ENCODE peak calls at places on chromosomes 6 and 20, in nine cellular contexts. One of them, this sample, is unnamed.

GRCh38 chr20:44079968-44080560 is 106.9 kb downstream of the JPH2 start:
- DNase-seq in GM13977: no peak
- DNase-seq in AG09309: no peak
- DNase-seq in mesothelial cell of epicardium: no peak
- DNase-seq in NCI-H1436: no peak
- DNase-seq in D341Med: no peak
- DNase-seq in stimulated activated naive CD4-positive, alpha-beta T cell: no peak
- DNase-seq in GM20000: no peak
- DNase-seq in activated CD4-positive, alpha-beta T cell treated with anti-CD3 and anti-CD28 coated beads, Interleukin-2, amount 50 U/mL, for 1 hour: no peak
- DNase-seq in this sample: no peak

GRCh38 chr6:106490453-106490852 is 129.9 kb downstream of the CRYBG1 start:
- DNase-seq in stimulated activated naive CD4-positive, alpha-beta T cell: no peak
- DNase-seq in D341Med: no peak
- DNase-seq in GM20000: no peak
- DNase-seq in activated CD4-positive, alpha-beta T cell treated with anti-CD3 and anti-CD28 coated beads, Interleukin-2, amount 50 U/mL, for 1 hour: no peak
- DNase-seq in mesothelial cell of epicardium: no peak
- DNase-seq in NCI-H1436: no peak
- DNase-seq in AG09309: no peak
- DNase-seq in GM13977: no peak
- DNase-seq in this sample: no peak

GRCh38 chr6:1190361-1190760 is 121.5 kb upstream of the FOXQ1 start:
- DNase-seq in D341Med: no peak
- DNase-seq in GM20000: no peak
- DNase-seq in mesothelial cell of epicardium: no peak
- DNase-seq in NCI-H1436: no peak
- DNase-seq in AG09309: peak
- DNase-seq in stimulated activated naive CD4-positive, alpha-beta T cell: no peak
- DNase-seq in GM13977: no peak
- DNase-seq in activated CD4-positive, alpha-beta T cell treated with anti-CD3 and anti-CD28 coated beads, Interleukin-2, amount 50 U/mL, for 1 hour: no peak
- DNase-seq in this sample: no peak

GRCh38 chr20:645318-646106 is 7.5 kb downstream of the SRXN1 start:
- DNase-seq in stimulated activated naive CD4-positive, alpha-beta T cell: peak
- DNase-seq in NCI-H1436: peak
- DNase-seq in GM20000: peak
- DNase-seq in GM13977: peak
- DNase-seq in D341Med: peak
- DNase-seq in mesothelial cell of epicardium: peak
- DNase-seq in activated CD4-positive, alpha-beta T cell treated with anti-CD3 and anti-CD28 coated beads, Interleukin-2, amount 50 U/mL, for 1 hour: peak
- DNase-seq in AG09309: no peak
- DNase-seq in this sample: peak

GRCh38 chr6:167827062-167827587 is 414 bp downstream of the AFDN start:
- DNase-seq in D341Med: no peak
- DNase-seq in NCI-H1436: peak
- DNase-seq in GM20000: peak
- DNase-seq in GM13977: peak
- DNase-seq in activated CD4-positive, alpha-beta T cell treated with anti-CD3 and anti-CD28 coated beads, Interleukin-2, amount 50 U/mL, for 1 hour: no peak
- DNase-seq in mesothelial cell of epicardium: no peak
- DNase-seq in AG09309: no peak
- DNase-seq in stimulated activated naive CD4-positive, alpha-beta T cell: no peak
- DNase-seq in this sample: no peak

GRCh38 chr6:5942591-5942990 is 64.1 kb downstream of the NRN1 start:
- DNase-seq in AG09309: no peak
- DNase-seq in mesothelial cell of epicardium: no peak
- DNase-seq in D341Med: no peak
- DNase-seq in activated CD4-positive, alpha-beta T cell treated with anti-CD3 and anti-CD28 coated beads, Interleukin-2, amount 50 U/mL, for 1 hour: no peak
- DNase-seq in GM20000: no peak
- DNase-seq in NCI-H1436: no peak
- DNase-seq in GM13977: no peak
- DNase-seq in stimulated activated naive CD4-positive, alpha-beta T cell: no peak
- DNase-seq in this sample: no peak

GRCh38 chr6:14857501-14857900 is 388.4 kb upstream of the JARID2 start:
- DNase-seq in activated CD4-positive, alpha-beta T cell treated with anti-CD3 and anti-CD28 coated beads, Interleukin-2, amount 50 U/mL, for 1 hour: peak
- DNase-seq in stimulated activated naive CD4-positive, alpha-beta T cell: peak
- DNase-seq in D341Med: no peak
- DNase-seq in mesothelial cell of epicardium: no peak
- DNase-seq in NCI-H1436: no peak
- DNase-seq in GM20000: peak
- DNase-seq in AG09309: no peak
- DNase-seq in GM13977: peak
- DNase-seq in this sample: no peak

GRCh38 chr6:11815231-11815630 is 36.6 kb upstream of the ADTRP start:
- DNase-seq in mesothelial cell of epicardium: no peak
- DNase-seq in D341Med: no peak
- DNase-seq in activated CD4-positive, alpha-beta T cell treated with anti-CD3 and anti-CD28 coated beads, Interleukin-2, amount 50 U/mL, for 1 hour: no peak
- DNase-seq in GM13977: no peak
- DNase-seq in GM20000: no peak
- DNase-seq in stimulated activated naive CD4-positive, alpha-beta T cell: no peak
- DNase-seq in NCI-H1436: no peak
- DNase-seq in AG09309: no peak
- DNase-seq in this sample: no peak

GRCh38 chr6:32146687-32147086 is 5.1 kb downstream of the PRRT1 start:
- DNase-seq in AG09309: no peak
- DNase-seq in activated CD4-positive, alpha-beta T cell treated with anti-CD3 and anti-CD28 coated beads, Interleukin-2, amount 50 U/mL, for 1 hour: no peak
- DNase-seq in mesothelial cell of epicardium: no peak
- DNase-seq in GM20000: no peak
- DNase-seq in D341Med: no peak
- DNase-seq in stimulated activated naive CD4-positive, alpha-beta T cell: no peak
- DNase-seq in NCI-H1436: no peak
- DNase-seq in GM13977: no peak
- DNase-seq in this sample: no peak

GRCh38 chr6:135630789-135631376 is 133.3 kb upstream of the AHI1 start:
- DNase-seq in stimulated activated naive CD4-positive, alpha-beta T cell: no peak
- DNase-seq in AG09309: no peak
- DNase-seq in NCI-H1436: no peak
- DNase-seq in activated CD4-positive, alpha-beta T cell treated with anti-CD3 and anti-CD28 coated beads, Interleukin-2, amount 50 U/mL, for 1 hour: no peak
- DNase-seq in GM13977: no peak
- DNase-seq in D341Med: no peak
- DNase-seq in mesothelial cell of epicardium: no peak
- DNase-seq in GM20000: no peak
- DNase-seq in this sample: no peak

GRCh38 chr6:13457577-13457976 is 29.8 kb downstream of the GFOD1 start:
- DNase-seq in stimulated activated naive CD4-positive, alpha-beta T cell: no peak
- DNase-seq in NCI-H1436: no peak
- DNase-seq in activated CD4-positive, alpha-beta T cell treated with anti-CD3 and anti-CD28 coated beads, Interleukin-2, amount 50 U/mL, for 1 hour: no peak
- DNase-seq in mesothelial cell of epicardium: no peak
- DNase-seq in AG09309: no peak
- DNase-seq in GM13977: no peak
- DNase-seq in D341Med: no peak
- DNase-seq in GM20000: no peak
- DNase-seq in this sample: no peak

GRCh38 chr20:47349365-47350180 is 6.9 kb downstream of the ZMYND8 start:
- DNase-seq in GM20000: no peak
- DNase-seq in GM13977: no peak
- DNase-seq in AG09309: no peak
- DNase-seq in activated CD4-positive, alpha-beta T cell treated with anti-CD3 and anti-CD28 coated beads, Interleukin-2, amount 50 U/mL, for 1 hour: no peak
- DNase-seq in D341Med: no peak
- DNase-seq in stimulated activated naive CD4-positive, alpha-beta T cell: no peak
- DNase-seq in NCI-H1436: no peak
- DNase-seq in mesothelial cell of epicardium: no peak
- DNase-seq in this sample: no peak

GRCh38 chr6:142773859-142774258 is 171.1 kb downstream of the HIVEP2 start:
- DNase-seq in GM20000: no peak
- DNase-seq in mesothelial cell of epicardium: no peak
- DNase-seq in NCI-H1436: no peak
- DNase-seq in stimulated activated naive CD4-positive, alpha-beta T cell: no peak
- DNase-seq in AG09309: no peak
- DNase-seq in D341Med: no peak
- DNase-seq in activated CD4-positive, alpha-beta T cell treated with anti-CD3 and anti-CD28 coated beads, Interleukin-2, amount 50 U/mL, for 1 hour: no peak
- DNase-seq in GM13977: no peak
- DNase-seq in this sample: no peak

GRCh38 chr20:31606678-31606927 is 1.5 kb downstream of the ID1 start:
- DNase-seq in GM20000: peak
- DNase-seq in AG09309: no peak
- DNase-seq in mesothelial cell of epicardium: no peak
- DNase-seq in stimulated activated naive CD4-positive, alpha-beta T cell: no peak
- DNase-seq in GM13977: no peak
- DNase-seq in D341Med: no peak
- DNase-seq in NCI-H1436: no peak
- DNase-seq in activated CD4-positive, alpha-beta T cell treated with anti-CD3 and anti-CD28 coated beads, Interleukin-2, amount 50 U/mL, for 1 hour: no peak
- DNase-seq in this sample: no peak

GRCh38 chr20:36084897-36085617 is 69.5 kb upstream of the EPB41L1 start:
- DNase-seq in mesothelial cell of epicardium: no peak
- DNase-seq in AG09309: no peak
- DNase-seq in stimulated activated naive CD4-positive, alpha-beta T cell: no peak
- DNase-seq in GM20000: no peak
- DNase-seq in D341Med: no peak
- DNase-seq in GM13977: no peak
- DNase-seq in activated CD4-positive, alpha-beta T cell treated with anti-CD3 and anti-CD28 coated beads, Interleukin-2, amount 50 U/mL, for 1 hour: no peak
- DNase-seq in NCI-H1436: no peak
- DNase-seq in this sample: no peak